ENCODE peak calls at places on chromosomes 5 and 9, in eight cellular contexts. T is CD8-positive, alpha-beta memory T cell; F is uterus; D is Peyer's patch; M is endodermal cell; B is OCI-LY7; H is pancreas; Q is breast epithelium. O is an unnamed sample.
A peak's percentile ranks its signal among the peaks of the same experiment; 100 is the strongest.

GRCh38 chr5:77230727-77231469 is 20.4 kb downstream of the PDE8B start:
- DNase-seq in T (no peak), F (no peak), D (no peak), M (peak; percentile 76), B (peak; percentile 11), H (no peak), Q (no peak), O (no peak)

GRCh38 chr9:95409650-95410426 is 92.3 kb upstream of the FANCC start:
- DNase-seq in T (no peak), F (no peak), D (no peak), M (no peak), B (no peak), H (no peak), Q (no peak), O (peak; percentile 96)

GRCh38 chr5:88745093-88745696 is 137.8 kb downstream of the MEF2C start:
- DNase-seq in T (no peak), F (no peak), D (no peak), M (no peak), B (no peak), H (no peak), Q (no peak), O (peak; percentile 10)

GRCh38 chr9:131589993-131590392 is 44.7 kb downstream of the PRRT1B start:
- DNase-seq in T (no peak), F (peak; percentile 9), D (no peak), M (no peak), B (no peak), H (no peak), Q (no peak), O (no peak)

GRCh38 chr9:129914051-129914450 is 78.8 kb downstream of the USP20 start:
- DNase-seq in T (no peak), F (no peak), D (no peak), M (no peak), B (no peak), H (no peak), Q (no peak), O (no peak)

GRCh38 chr5:141512390-141513020 is 23.6 kb downstream of the PCDHGC5 start:
- DNase-seq in T (peak; percentile 67), F (peak; percentile 87), D (peak; percentile 95), M (peak; percentile 99), B (peak; percentile 90), H (peak; percentile 86), Q (peak; percentile 78), O (peak; percentile 80)

GRCh38 chr5:134561871-134562296 is 36.4 kb downstream of the JADE2 start:
- DNase-seq in T (no peak), F (peak; percentile 65), D (no peak), M (peak; percentile 84), B (peak; percentile 47), H (no peak), Q (no peak), O (peak; percentile 52)

GRCh38 chr5:73649926-73650325 is 23.9 kb downstream of the ARHGEF28 start:
- DNase-seq in T (no peak), F (no peak), D (no peak), M (no peak), B (no peak), H (no peak), Q (no peak), O (no peak)

GRCh38 chr9:76617510-76618194 is 146.6 kb upstream of the PCA3 start:
- DNase-seq in T (no peak), F (no peak), D (no peak), M (no peak), B (no peak), H (no peak), Q (no peak), O (no peak)

GRCh38 chr9:118318770-118319443 is 614.7 kb downstream of the TLR4 start:
- DNase-seq in T (no peak), F (no peak), D (no peak), M (no peak), B (no peak), H (peak; percentile 16), Q (no peak), O (no peak)

GRCh38 chr5:60386398-60386797 is 313.6 kb downstream of the DEPDC1B start:
- DNase-seq in T (no peak), F (no peak), D (no peak), M (no peak), B (no peak), H (no peak), Q (no peak), O (no peak)

DNA sequence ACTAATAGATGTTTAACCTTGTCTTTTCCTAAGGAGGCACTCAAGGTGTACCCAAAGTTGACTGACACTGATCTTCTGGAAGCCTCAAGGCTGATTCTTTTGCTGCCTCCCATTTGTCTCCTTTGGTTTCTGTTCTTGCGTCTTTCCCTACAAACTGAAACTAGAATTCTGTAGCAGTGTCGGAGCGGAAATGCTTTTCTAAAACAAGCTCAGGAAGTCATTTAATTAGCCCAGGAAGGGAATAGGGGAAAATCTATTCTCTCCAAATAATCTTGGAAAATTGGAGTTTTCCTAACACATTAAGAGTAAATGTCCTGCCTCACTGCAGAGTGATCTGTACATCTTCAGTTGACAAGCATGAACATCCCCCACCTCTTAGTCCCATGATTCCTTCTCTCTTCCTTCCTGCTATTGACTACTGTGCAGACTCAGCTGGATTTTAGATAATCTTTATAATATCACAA is 182.7 kb downstream of the NR3C1 start:
- DNase-seq in T (no peak), F (no peak), D (no peak), M (no peak), B (no peak), H (no peak), Q (no peak), O (no peak)
- H3K4me3 ChIP-seq in T (no peak overlapping the region), F (no peak overlapping the region), D (no peak overlapping the region), M (no peak overlapping the region), B (no peak overlapping the region), H (no peak overlapping the region), Q (no peak overlapping the region), O (no peak overlapping the region)

GRCh38 chr5:132408965-132409364 is 39.5 kb downstream of the SLC22A5 start:
- DNase-seq in T (no peak), F (no peak), D (no peak), M (no peak), B (no peak), H (no peak), Q (no peak), O (no peak)
- H3K4me1 ChIP-seq in T (peaks cover 70% of the 10 kb centered on the region), F (no peaks in the 10 kb centered on the region), D (peaks cover 17% of the 10 kb centered on the region), M (no peaks in the 10 kb centered on the region), B (peaks cover 47% of the 10 kb centered on the region), H (peaks cover 35% of the 10 kb centered on the region), Q (no peaks in the 10 kb centered on the region), O (peaks cover 36% of the 10 kb centered on the region)

DNA sequence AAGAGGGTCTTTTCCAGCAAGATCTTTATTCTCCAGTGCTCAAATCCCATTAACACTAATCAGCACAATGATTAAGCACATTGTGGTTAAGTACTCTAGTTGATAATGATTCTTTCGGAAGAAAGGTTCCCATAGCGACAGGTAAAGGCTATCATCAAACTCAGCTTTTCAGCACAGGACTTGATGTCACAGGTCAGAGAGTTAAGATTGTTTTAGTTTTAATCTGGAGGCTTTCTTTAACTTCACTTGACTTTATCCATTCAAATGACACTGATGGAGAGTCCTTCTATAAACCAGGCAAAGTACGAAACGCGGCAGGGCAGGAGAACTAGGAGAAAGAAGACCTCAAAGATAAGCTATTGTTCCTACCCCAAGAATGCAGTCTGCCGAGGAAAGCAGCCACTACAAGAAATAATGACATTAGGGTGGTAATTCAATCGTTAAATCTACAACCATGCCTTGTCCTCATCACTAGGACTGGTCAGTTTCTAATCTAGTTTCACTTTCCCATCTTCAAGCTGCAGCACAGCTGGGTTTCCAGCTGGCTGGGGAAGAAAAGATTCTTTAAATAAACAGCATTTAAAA is 4.6 kb downstream of the NRG2 start:
- DNase-seq in T (no peak), F (no peak), D (no peak), M (peak; percentile 67), B (no peak), H (no peak), Q (no peak), O (peak; percentile 58)
- H3K4me3 ChIP-seq in T (no peak overlapping the region), F (peak overlapping the region; percentile 42), D (no peak overlapping the region), M (peak overlapping the region; percentile 31), B (peak overlapping the region; percentile 13), H (peak overlapping the region; percentile 15), Q (peak overlapping the region; percentile 39), O (peak overlapping the region; percentile 84)

DNA sequence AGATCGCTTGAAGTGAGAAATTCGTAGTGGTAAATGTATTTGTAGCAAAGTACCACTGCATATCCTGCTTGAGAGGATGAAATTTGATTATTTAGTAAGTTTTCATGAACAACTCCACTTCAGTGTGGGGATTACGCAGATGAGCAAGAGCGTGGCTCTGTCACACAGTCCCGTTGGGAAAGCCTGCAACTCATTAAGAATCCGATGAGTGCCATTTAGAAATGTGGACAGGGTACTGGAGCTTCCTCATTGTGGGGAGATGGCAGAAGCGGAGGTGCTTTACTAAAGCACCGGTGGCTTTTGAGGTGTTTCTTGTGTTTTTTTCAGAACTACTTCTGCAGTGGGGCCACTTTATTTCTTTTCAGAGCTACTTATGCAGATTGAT is 1.4 kb downstream of the TJP2 start:
- DNase-seq in T (no peak), F (no peak), D (no peak), M (no peak), B (no peak), H (no peak), Q (no peak), O (peak; percentile 61)
- H3K4me1 ChIP-seq in T (peaks cover 16% of the 10 kb centered on the region), F (no peaks in the 10 kb centered on the region), D (peaks cover 4% of the 10 kb centered on the region), M (peaks cover 13% of the 10 kb centered on the region), B (peaks cover 23% of the 10 kb centered on the region), H (peaks cover 13% of the 10 kb centered on the region), Q (no peaks in the 10 kb centered on the region), O (peaks cover 49% of the 10 kb centered on the region)

DNA sequence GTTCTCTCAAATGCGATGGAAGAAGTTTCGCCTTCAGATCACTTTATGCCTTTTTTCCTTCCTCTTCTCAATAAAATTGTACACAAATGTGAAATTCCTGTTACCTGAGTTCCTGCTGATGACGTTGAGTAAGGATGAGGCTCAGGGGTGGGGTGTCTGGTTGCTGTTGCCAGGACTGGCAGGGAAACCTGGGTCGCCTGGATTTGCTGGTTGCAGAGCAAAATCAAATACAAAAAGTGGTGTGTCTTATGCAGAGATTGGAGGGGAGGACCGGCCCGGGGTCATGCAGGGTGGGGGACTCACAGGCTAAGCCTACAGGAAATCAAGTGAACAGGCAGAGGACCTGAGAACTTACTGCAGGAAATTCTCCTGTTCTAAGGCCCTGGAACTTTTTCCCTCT is 39.2 kb downstream of the ANXA2R start:
- DNase-seq in T (no peak), F (no peak), D (no peak), M (no peak), B (no peak), H (no peak), Q (no peak), O (no peak)
- H3K4me3 ChIP-seq in T (no peak overlapping the region), F (no peak overlapping the region), D (no peak overlapping the region), M (no peak overlapping the region), B (no peak overlapping the region), H (no peak overlapping the region), Q (no peak overlapping the region), O (no peak overlapping the region)